ENCODE peak calls at places on chromosomes 16 and 17, in seven cellular contexts. Q is WERI-Rb-1, G is MM.1S, T is neural progenitor cell, U is AG09309, D is tibial artery, Z is colonic mucosa. E is an unnamed sample.

GRCh38 chr17:14737984-14738651 is 437.2 kb downstream of the HS3ST3B1 start:
- DNase-seq in Q (peak), G (no peak), T (peak), U (peak), D (peak), Z (no peak), E (no peak)

GRCh38 chr17:73278049-73278464 is 16.4 kb upstream of the CPSF4L start:
- DNase-seq in Q (no peak), G (no peak), T (no peak), U (no peak), D (no peak), Z (no peak), E (peak)

GRCh38 chr16:88747588-88748301 is 37.3 kb downstream of the PIEZO1 start:
- DNase-seq in Q (peak), G (peak), T (no peak), U (no peak), D (no peak), Z (peak), E (no peak)

GRCh38 chr16:27843800-27844199 is 219.7 kb downstream of the GSG1L start:
- DNase-seq in Q (no peak), G (no peak), T (no peak), U (no peak), D (no peak), Z (no peak), E (no peak)

GRCh38 chr17:79990051-79990592 is 45.5 kb downstream of the TBC1D16 start:
- DNase-seq in Q (no peak), G (no peak), T (no peak), U (no peak), D (no peak), Z (peak), E (peak)

GRCh38 chr17:50779747-50780363 is 12.5 kb upstream of the ANKRD40CL start:
- DNase-seq in Q (no peak), G (no peak), T (no peak), U (no peak), D (no peak), Z (no peak), E (no peak)

GRCh38 chr17:82865996-82866395 is 26.2 kb upstream of the ZNF750 start:
- DNase-seq in Q (no peak), G (no peak), T (no peak), U (no peak), D (no peak), Z (no peak), E (no peak)

GRCh38 chr17:38354466-38354865 is 2.8 kb downstream of the SOCS7 start:
- DNase-seq in Q (no peak), G (no peak), T (no peak), U (no peak), D (no peak), Z (no peak), E (no peak)

GRCh38 chr17:67050476-67051154 is 6.3 kb downstream of the CACNG1 start:
- DNase-seq in Q (no peak), G (no peak), T (no peak), U (no peak), D (no peak), Z (no peak), E (no peak)

GRCh38 chr17:81814748-81815645 is 11.0 kb downstream of the GCGR start:
- DNase-seq in Q (peak), G (no peak), T (no peak), U (no peak), D (no peak), Z (no peak), E (no peak)

GRCh38 chr16:29974291-29975133 is 844 bp downstream of the TAOK2 start:
- DNase-seq in Q (no peak), G (no peak), T (peak), U (no peak), D (peak), Z (no peak), E (peak)

GRCh38 chr16:67546761-67547422 is 15.4 kb upstream of the CTCF start:
- DNase-seq in Q (peak), G (peak), T (peak), U (no peak), D (no peak), Z (peak), E (peak)

GRCh38 chr17:82200743-82201497 is 11.7 kb downstream of the CCDC57 start:
- DNase-seq in Q (no peak), G (no peak), T (no peak), U (no peak), D (no peak), Z (no peak), E (no peak)

GRCh38 chr17:59838196-59838911 is 54.4 kb downstream of the TUBD1 start:
- DNase-seq in Q (no peak), G (no peak), T (no peak), U (no peak), D (no peak), Z (peak), E (peak)

GRCh38 chr17:14756469-14756868 is 455.6 kb downstream of the HS3ST3B1 start:
- DNase-seq in Q (no peak), G (no peak), T (no peak), U (no peak), D (no peak), Z (no peak), E (no peak)

GRCh38 chr17:6232768-6233130 is 162.6 kb downstream of the WSCD1 start:
- DNase-seq in Q (no peak), G (no peak), T (no peak), U (no peak), D (no peak), Z (no peak), E (no peak)

GRCh38 chr16:4067262-4068001 is 48.8 kb downstream of the ADCY9 start:
- DNase-seq in Q (no peak), G (no peak), T (no peak), U (peak), D (no peak), Z (no peak), E (no peak)

GRCh38 chr17:2364132-2365116 is 27.1 kb downstream of the SGSM2 start:
- DNase-seq in Q (no peak), G (no peak), T (no peak), U (no peak), D (no peak), Z (no peak), E (no peak)

GRCh38 chr17:82314721-82315605 is 2.4 kb downstream of the CD7 start:
- DNase-seq in Q (no peak), G (no peak), T (no peak), U (no peak), D (no peak), Z (no peak), E (no peak)

GRCh38 chr17:46122486-46122871 is 70.8 kb downstream of the KANSL1 start:
- DNase-seq in Q (no peak), G (no peak), T (no peak), U (no peak), D (no peak), Z (no peak), E (no peak)

GRCh38 chr17:55274371-55275255 is 9.9 kb downstream of the HLF start:
- DNase-seq in Q (no peak), G (no peak), T (no peak), U (no peak), D (no peak), Z (no peak), E (no peak)

GRCh38 chr16:48609453-48610023 is 442 bp downstream of the N4BP1 start:
- DNase-seq in Q (peak), G (peak), T (peak), U (no peak), D (peak), Z (peak), E (peak)

GRCh38 chr17:58513391-58513912 is 986 bp downstream of the MTMR4 start:
- DNase-seq in Q (peak), G (no peak), T (peak), U (no peak), D (no peak), Z (no peak), E (no peak)

GRCh38 chr17:50847566-50847965 is 12.2 kb downstream of the WFIKKN2 start:
- DNase-seq in Q (no peak), G (no peak), T (no peak), U (no peak), D (no peak), Z (no peak), E (no peak)

GRCh38 chr16:47523342-47524006 is 62.3 kb downstream of the PHKB start:
- DNase-seq in Q (no peak), G (peak), T (no peak), U (no peak), D (no peak), Z (no peak), E (no peak)

DNA sequence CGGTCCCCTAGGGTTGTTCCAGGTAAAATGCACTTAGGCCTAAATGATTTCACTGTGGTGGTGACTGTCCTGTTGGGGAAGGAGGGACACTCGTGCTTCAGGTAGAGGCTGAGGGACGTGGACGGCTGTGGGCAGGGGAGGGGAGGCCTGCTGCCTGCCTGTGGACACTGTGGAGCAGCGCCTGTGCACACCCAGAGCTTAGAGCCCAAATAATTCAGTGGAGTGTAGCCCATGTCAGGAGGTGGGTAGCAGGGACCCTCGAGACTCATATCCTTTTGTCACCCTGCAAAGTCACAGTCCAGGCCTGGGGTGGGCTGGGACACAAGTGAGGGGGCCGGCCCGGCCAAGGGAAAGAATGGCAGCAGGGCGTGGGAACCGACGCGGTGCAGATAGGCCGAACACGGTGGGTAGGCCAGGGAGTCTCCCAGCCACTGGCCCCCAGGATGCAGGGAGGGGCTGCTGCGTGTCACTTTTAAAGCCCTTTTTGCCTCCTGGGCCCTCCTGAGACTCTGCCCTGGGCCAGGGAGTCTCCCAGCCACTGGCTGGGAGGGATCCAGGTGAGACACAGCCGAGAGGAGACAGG is 733 bp upstream of the NHERF2 start:
- DNase-seq in Q (no peak), G (peak), T (no peak), U (no peak), D (no peak), Z (no peak), E (no peak)
- H3K4me3 ChIP-seq in Q (no peak), G (no peak), T (no peak), U (no peak), D (peak), Z (peak), E (no peak)

GRCh38 chr16:75377971-75378386 is 55.3 kb downstream of the CFDP1 start:
- DNase-seq in Q (no peak), G (no peak), T (peak), U (peak), D (no peak), Z (no peak), E (peak)

GRCh38 chr16:75379911-75380847 is 53.1 kb downstream of the CFDP1 start:
- DNase-seq in Q (no peak), G (peak), T (no peak), U (no peak), D (no peak), Z (peak), E (no peak)

GRCh38 chr16:75379339-75379738 is 54.0 kb downstream of the CFDP1 start:
- DNase-seq in Q (no peak), G (no peak), T (no peak), U (no peak), D (no peak), Z (no peak), E (no peak)

GRCh38 chr16:75376475-75376907 is 56.8 kb downstream of the CFDP1 start:
- DNase-seq in Q (no peak), G (no peak), T (no peak), U (no peak), D (no peak), Z (no peak), E (no peak)

GRCh38 chr16:75378616-75379015 is 54.7 kb downstream of the CFDP1 start:
- DNase-seq in Q (no peak), G (no peak), T (no peak), U (no peak), D (no peak), Z (no peak), E (no peak)
- H3K4me3 ChIP-seq in Q (no peak), G (no peak), T (no peak), U (no peak), D (no peak), Z (no peak), E (no peak)

GRCh38 chr16:49956915-49957314 is 68.1 kb upstream of the CNEP1R1 start:
- DNase-seq in Q (no peak), G (no peak), T (no peak), U (no peak), D (no peak), Z (no peak), E (no peak)

GRCh38 chr16:49964316-49964715 is 60.7 kb upstream of the CNEP1R1 start:
- DNase-seq in Q (no peak), G (no peak), T (no peak), U (no peak), D (no peak), Z (no peak), E (no peak)

GRCh38 chr16:49958474-49958873 is 66.6 kb upstream of the CNEP1R1 start:
- DNase-seq in Q (no peak), G (no peak), T (no peak), U (no peak), D (no peak), Z (no peak), E (no peak)

GRCh38 chr16:49961087-49961486 is 63.9 kb upstream of the CNEP1R1 start:
- DNase-seq in Q (no peak), G (no peak), T (no peak), U (peak), D (no peak), Z (no peak), E (no peak)

DNA sequence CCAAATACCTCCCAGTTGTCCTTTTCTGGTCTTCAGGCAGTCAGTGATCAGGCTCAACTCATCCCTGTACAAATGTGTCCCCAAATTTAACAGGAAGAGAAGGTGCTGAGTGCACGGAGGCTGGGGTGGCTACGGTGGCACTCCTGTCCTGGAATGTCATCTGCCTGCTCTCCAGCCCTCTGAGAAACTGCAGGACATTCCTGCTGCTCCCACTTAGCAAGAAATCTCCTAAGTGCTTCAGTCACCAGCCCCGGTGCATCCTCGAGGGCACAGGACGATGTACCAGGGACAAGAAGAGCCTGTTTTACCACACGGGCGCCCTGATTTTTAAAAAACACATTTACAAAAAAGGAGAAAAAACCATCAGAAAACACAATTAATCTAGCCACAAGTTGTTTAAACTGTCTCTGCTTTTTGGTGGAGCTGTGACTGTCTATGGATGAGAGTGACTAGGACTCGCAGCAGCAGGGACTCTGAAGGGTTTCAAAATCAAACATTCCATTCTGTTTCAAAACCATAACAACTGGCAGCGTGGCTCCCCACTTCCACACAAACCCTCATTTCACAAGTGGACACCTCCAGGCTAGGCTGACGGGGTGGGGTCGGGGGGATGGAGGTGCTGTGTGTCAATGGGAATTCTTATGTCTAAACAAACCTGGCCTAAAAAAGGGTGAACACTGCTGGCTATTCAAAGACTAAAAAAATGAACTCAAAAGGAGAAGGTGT is 65.3 kb upstream of the CNEP1R1 start:
- DNase-seq in Q (no peak), G (no peak), T (no peak), U (no peak), D (no peak), Z (no peak), E (no peak)
- H3K4me3 ChIP-seq in Q (no peak), G (no peak), T (no peak), U (no peak), D (no peak), Z (no peak), E (no peak)

DNA sequence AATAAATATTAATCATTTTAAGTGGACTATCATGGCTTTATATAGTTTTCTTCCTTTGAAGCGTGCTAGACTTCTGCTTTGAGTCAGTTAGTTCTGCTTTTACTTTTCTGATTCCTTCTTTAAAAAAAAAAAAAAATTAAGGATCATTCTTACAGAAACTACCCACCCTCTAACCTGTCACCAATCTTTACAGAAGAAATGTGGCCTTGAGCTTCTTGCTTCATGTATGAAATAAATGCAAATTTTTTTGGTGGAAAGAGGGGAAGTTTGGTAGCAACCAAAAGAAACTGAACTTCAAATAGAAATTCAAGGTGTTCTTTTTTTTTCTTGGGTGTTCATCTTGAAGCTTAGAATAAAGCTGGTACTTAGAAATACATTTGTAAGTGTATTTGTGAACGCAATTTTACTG is 2.2 kb downstream of the EVI2A start:
- DNase-seq in Q (no peak), G (peak), T (no peak), U (no peak), D (no peak), Z (no peak), E (no peak)
- H3K4me3 ChIP-seq in Q (no peak), G (peak), T (no peak), U (no peak), D (no peak), Z (no peak), E (no peak)

GRCh38 chr17:47840742-47841487 is at the start of gene SCRN2:
- DNase-seq in Q (peak), G (peak), T (peak), U (no peak), D (peak), Z (peak), E (peak)

GRCh38 chr17:47839899-47840741 is 953 bp downstream of the SCRN2 start:
- DNase-seq in Q (no peak), G (no peak), T (no peak), U (no peak), D (no peak), Z (no peak), E (peak)

GRCh38 chr17:47837401-47838039 is 3.6 kb downstream of the SCRN2 start:
- DNase-seq in Q (no peak), G (no peak), T (no peak), U (no peak), D (no peak), Z (no peak), E (no peak)

GRCh38 chr17:47838636-47839035 is 2.4 kb downstream of the SCRN2 start:
- DNase-seq in Q (no peak), G (no peak), T (no peak), U (no peak), D (no peak), Z (no peak), E (no peak)

DNA sequence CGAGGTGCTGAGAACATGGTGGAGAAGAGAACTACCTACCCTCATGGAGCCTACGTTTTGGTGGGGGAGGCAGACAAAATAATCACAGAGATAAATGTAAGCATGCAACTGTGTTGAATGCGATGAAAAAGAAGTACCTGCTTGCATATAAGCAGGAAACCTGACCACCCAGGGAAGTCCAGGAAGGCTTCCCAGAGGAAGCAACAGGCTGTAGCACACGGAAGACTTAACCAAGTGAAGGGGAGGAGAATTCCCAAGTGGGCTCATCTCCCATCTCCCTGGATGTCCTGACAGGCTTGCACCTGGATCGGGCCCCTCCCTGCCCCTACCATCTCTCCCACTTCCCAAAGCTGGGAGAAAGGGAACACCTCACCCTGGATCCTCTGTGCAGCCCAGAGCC is 2.0 kb downstream of the SCRN2 start:
- DNase-seq in Q (no peak), G (no peak), T (no peak), U (no peak), D (no peak), Z (no peak), E (no peak)
- H3K4me3 ChIP-seq in Q (no peak), G (no peak), T (no peak), U (no peak), D (no peak), Z (no peak), E (no peak)

GRCh38 chr16:57188711-57189002 is 2.5 kb downstream of the RSPRY1 start:
- DNase-seq in Q (no peak), G (no peak), T (no peak), U (no peak), D (no peak), Z (no peak), E (no peak)
- H3K4me3 ChIP-seq in Q (no peak), G (no peak), T (no peak), U (no peak), D (no peak), Z (no peak), E (no peak)

GRCh38 chr16:53821487-53821886 is 117.5 kb downstream of the FTO start:
- DNase-seq in Q (no peak), G (no peak), T (no peak), U (no peak), D (no peak), Z (no peak), E (no peak)
- H3K4me3 ChIP-seq in Q (no peak), G (no peak), T (no peak), U (no peak), D (no peak), Z (no peak), E (no peak)

GRCh38 chr17:41048441-41048840 is 1.3 kb upstream of the KRTAP2-1 start:
- DNase-seq in Q (no peak), G (no peak), T (no peak), U (peak), D (no peak), Z (no peak), E (no peak)
- H3K4me3 ChIP-seq in Q (no peak), G (no peak), T (no peak), U (no peak), D (no peak), Z (no peak), E (no peak)